ENCODE peak calls at places on chromosomes 6 and 20, in eight cellular contexts. B is fibroblast of mammary gland, H is psoas muscle, A is H1, T is astrocyte of the cerebellum, S is neural progenitor cell, C is GM12865, N is AG10803. L is an unnamed sample.

GRCh38 chr20:38671186-38671585 is 53.1 kb upstream of the SLC32A1 start:
- DNase-seq in T (no peak), A (no peak), H (no peak), N (no peak), S (peak), C (no peak), B (no peak), L (no peak)

GRCh38 chr20:20593447-20594170 is 118.8 kb downstream of the RALGAPA2 start:
- DNase-seq in H (no peak), A (peak), S (peak), B (peak), T (no peak), N (peak), C (peak), L (peak)

GRCh38 chr6:132527791-132528190 is 10.3 kb upstream of the TAAR9 start:
- DNase-seq in A (no peak), H (no peak), C (no peak), T (no peak), N (peak), B (peak), S (no peak), L (no peak)

GRCh38 chr6:53922571-53922981 is 127.8 kb downstream of the LRRC1 start:
- DNase-seq in B (no peak), S (peak), C (no peak), T (no peak), N (peak), H (no peak), A (no peak), L (no peak)

GRCh38 chr6:116118608-116119007 is 7.3 kb downstream of the COL10A1 start:
- DNase-seq in S (no peak), B (peak), N (peak), A (no peak), C (no peak), T (no peak), H (no peak), L (no peak)

GRCh38 chr20:62066339-62066982 is 780 bp upstream of the TAF4 start:
- DNase-seq in N (peak), B (no peak), A (peak), T (no peak), S (peak), C (peak), H (peak), L (peak)

GRCh38 chr20:61924211-61924857 is 141.3 kb downstream of the TAF4 start:
- DNase-seq in B (no peak), C (no peak), S (no peak), T (no peak), N (no peak), A (peak), H (no peak), L (no peak)

GRCh38 chr6:40685771-40686170 is 98.6 kb upstream of the LRFN2 start:
- DNase-seq in C (no peak), B (no peak), S (no peak), A (no peak), H (no peak), T (no peak), N (no peak), L (no peak)

GRCh38 chr6:127096167-127096566 is 22.3 kb upstream of the RSPO3 start:
- DNase-seq in N (no peak), H (no peak), T (no peak), C (no peak), S (no peak), A (no peak), B (no peak), L (no peak)

GRCh38 chr6:32290886-32291450 is 67.1 kb upstream of the NOTCH4 start:
- DNase-seq in N (peak), B (peak), A (no peak), T (no peak), H (no peak), C (no peak), S (no peak), L (peak)

GRCh38 chr20:62523473-62524203 is 47.8 kb upstream of the GATA5 start:
- DNase-seq in T (no peak), N (no peak), S (peak), H (no peak), A (no peak), C (peak), B (no peak), L (no peak)

GRCh38 chr20:25295386-25296093 is 47.7 kb downstream of the PYGB start:
- DNase-seq in T (no peak), H (peak), A (no peak), C (no peak), N (peak), S (no peak), B (no peak), L (no peak)

GRCh38 chr6:124741341-124741740 is 220.9 kb upstream of the RNF217 start:
- DNase-seq in A (no peak), B (peak), S (no peak), H (no peak), C (no peak), N (no peak), T (no peak), L (no peak)

GRCh38 chr6:41716516-41717446 is 18.6 kb downstream of the TFEB start:
- DNase-seq in N (no peak), C (peak), B (no peak), T (no peak), A (no peak), S (no peak), H (no peak), L (no peak)

GRCh38 chr6:123064038-123064437 is 68.0 kb downstream of the CLVS2 start:
- DNase-seq in T (no peak), B (no peak), S (no peak), N (no peak), C (no peak), A (no peak), H (no peak), L (peak)

GRCh38 chr6:105892577-105893262 is 193.4 kb upstream of the PRDM1 start:
- DNase-seq in A (no peak), N (no peak), T (no peak), H (no peak), S (no peak), B (no peak), C (peak), L (no peak)

GRCh38 chr6:152874267-152874666 is 108.6 kb downstream of the FBXO5 start:
- DNase-seq in C (no peak), A (no peak), H (no peak), N (no peak), T (no peak), B (no peak), S (no peak), L (no peak)

GRCh38 chr20:44787299-44787698 is 23.0 kb downstream of the RIMS4 start:
- DNase-seq in S (no peak), B (no peak), A (no peak), N (no peak), T (no peak), C (no peak), H (no peak), L (no peak)

GRCh38 chr20:4951299-4951698 is 50.0 kb downstream of the SLC23A2 start:
- DNase-seq in H (no peak), T (peak), B (peak), N (peak), A (no peak), S (no peak), C (no peak), L (peak)

GRCh38 chr6:135243871-135244796 is 63.0 kb downstream of the MYB start:
- DNase-seq in H (no peak), C (no peak), A (no peak), N (no peak), B (no peak), S (no peak), T (no peak), L (no peak)

GRCh38 chr20:19212524-19213502 is at the start of gene SLC24A3:
- DNase-seq in C (peak), S (peak), A (peak), T (no peak), H (peak), N (peak), B (peak), L (peak)

GRCh38 chr20:31747640-31748039 is 8.6 kb downstream of the TPX2 start:
- DNase-seq in H (no peak), T (no peak), S (no peak), N (peak), B (peak), A (no peak), C (no peak), L (peak)

GRCh38 chr20:15012551-15012950 is 675.1 kb upstream of the FLRT3 start:
- DNase-seq in N (no peak), C (no peak), S (peak), T (no peak), A (no peak), B (no peak), H (no peak), L (no peak)

GRCh38 chr6:12012231-12012565 is at the start of gene HIVEP1:
- DNase-seq in T (no peak), B (no peak), N (peak), A (no peak), H (peak), C (no peak), S (peak), L (no peak)

GRCh38 chr6:1267057-1267732 is 44.7 kb upstream of the FOXQ1 start:
- DNase-seq in N (peak), H (no peak), A (no peak), C (no peak), B (peak), S (no peak), T (no peak), L (no peak)

GRCh38 chr6:116595247-116595646 is 21.0 kb upstream of the RSPH4A start:
- DNase-seq in T (no peak), A (no peak), S (no peak), C (no peak), N (no peak), H (no peak), B (no peak), L (no peak)

GRCh38 chr6:71079707-71080106 is 122.8 kb upstream of the B3GAT2 start:
- DNase-seq in C (no peak), T (no peak), A (no peak), B (peak), N (peak), S (no peak), H (no peak), L (peak)

DNA sequence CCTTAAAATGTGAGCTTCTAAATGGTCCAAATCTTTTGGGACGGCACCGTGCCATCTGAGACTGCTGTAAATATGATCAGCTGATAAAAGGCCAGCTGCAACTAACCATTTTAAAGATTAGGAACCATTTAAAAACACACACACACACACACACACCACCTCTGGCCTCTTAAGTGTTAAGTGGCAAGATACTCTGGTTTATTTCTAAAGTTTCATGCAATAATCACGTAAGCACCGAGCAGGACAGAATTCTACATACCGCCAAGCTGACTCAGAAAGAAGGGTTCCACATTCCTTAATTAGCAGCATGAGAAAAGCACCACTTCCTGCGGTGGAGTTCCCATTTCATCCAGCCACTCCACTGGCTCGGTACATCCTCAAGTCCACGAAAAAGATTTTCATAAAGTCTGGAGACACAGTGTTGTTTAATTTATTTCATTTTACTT is 17.8 kb upstream of the ZNF217 start:
- DNase-seq in N (peak), S (peak), H (no peak), C (peak), B (peak), T (peak), A (peak), L (peak)
- H3K4me3 ChIP-seq in N (peak), S (no peak), H (peak), C (peak), B (no peak), T (no peak), A (no peak), L (no peak)

GRCh38 chr20:13221673-13222318 is 722 bp downstream of the ISM1 start:
- DNase-seq in N (peak), S (peak), A (peak), C (peak), T (peak), B (peak), H (peak), L (peak)
- TF ChIP-seq CTCF in N (no peak), S (peak), A (no peak), C (no peak), T (no peak), B (no peak), H (no peak), L (no peak)

GRCh38 chr6:8558953-8559352 is 123.6 kb upstream of the SLC35B3 start:
- DNase-seq in T (no peak), H (no peak), A (no peak), S (no peak), C (no peak), B (no peak), N (no peak), L (no peak)
- H3K4me3 ChIP-seq in T (no peak), H (no peak), A (no peak), S (no peak), C (no peak), B (no peak), N (no peak), L (no peak)

GRCh38 chr6:97702226-97702625 is 419.2 kb upstream of the MMS22L start:
- DNase-seq in N (peak), C (no peak), B (no peak), S (no peak), T (no peak), H (no peak), A (no peak), L (no peak)

GRCh38 chr6:97703661-97704060 is 420.6 kb upstream of the MMS22L start:
- DNase-seq in H (no peak), B (no peak), A (no peak), T (peak), S (no peak), C (no peak), N (no peak), L (no peak)

GRCh38 chr6:97705568-97705967 is 422.6 kb upstream of the MMS22L start:
- DNase-seq in C (peak), N (peak), H (no peak), B (peak), A (peak), S (peak), T (no peak), L (peak)
- TF ChIP-seq CTCF in C (peak), N (peak), H (peak), B (peak), A (peak), S (peak), T (peak), L (peak)

GRCh38 chr6:158559895-158560786 is at the start of gene TMEM181:
- DNase-seq in T (peak), B (peak), H (peak), S (peak), N (peak), A (peak), C (peak), L (peak)

GRCh38 chr6:158561247-158561884 is 1.5 kb downstream of the TMEM181 start:
- DNase-seq in A (no peak), N (no peak), S (no peak), C (no peak), H (no peak), T (no peak), B (no peak), L (no peak)

GRCh38 chr6:158560787-158561246 is 926 bp downstream of the TMEM181 start:
- DNase-seq in N (peak), A (no peak), B (no peak), H (no peak), T (no peak), S (peak), C (no peak), L (no peak)

GRCh38 chr6:158559338-158559894 is 475 bp upstream of the TMEM181 start:
- DNase-seq in C (no peak), T (no peak), H (no peak), S (no peak), N (no peak), B (no peak), A (no peak), L (no peak)

GRCh38 chr6:158561938-158562337 is 2.0 kb downstream of the TMEM181 start:
- DNase-seq in C (no peak), N (no peak), S (no peak), T (no peak), B (no peak), H (no peak), A (no peak), L (no peak)
- H3K4me3 ChIP-seq in C (no peak), N (peak), S (no peak), T (no peak), B (no peak), H (no peak), A (no peak), L (peak)

GRCh38 chr20:42987376-42988114 is 202.2 kb downstream of the PTPRT start:
- DNase-seq in A (no peak), N (no peak), T (no peak), H (no peak), C (no peak), B (no peak), S (no peak), L (no peak)
- TF ChIP-seq CTCF in A (no peak), N (no peak), T (no peak), H (no peak), C (no peak), B (no peak), S (no peak), L (no peak)

GRCh38 chr20:3752386-3752759 is 15.2 kb downstream of the ADISSP start:
- DNase-seq in H (no peak), C (no peak), S (no peak), A (no peak), T (no peak), B (no peak), N (no peak), L (no peak)
- H3K4me3 ChIP-seq in H (peak), C (no peak), S (peak), A (peak), T (peak), B (no peak), N (no peak), L (no peak)

GRCh38 chr6:149363154-149363553 is 36.9 kb upstream of the SUMO4 start:
- DNase-seq in A (no peak), B (no peak), C (no peak), T (no peak), S (no peak), N (no peak), H (no peak), L (no peak)
- TF ChIP-seq CTCF in A (no peak), B (no peak), C (no peak), T (no peak), S (no peak), N (no peak), H (no peak), L (no peak)

GRCh38 chr6:43774776-43775583 is 5.0 kb downstream of the VEGFA start:
- DNase-seq in A (peak), C (peak), H (peak), T (no peak), B (peak), S (peak), N (peak), L (peak)
- H3K4me3 ChIP-seq in A (no peak), C (peak), H (peak), T (peak), B (peak), S (peak), N (peak), L (peak)

L was measured in fibroblast of pulmonary artery.